ENCODE peak calls at places on chromosomes 13 and 19, in five cellular contexts. One of them, this sample, is unnamed.

GRCh38 chr13:38223093-38223492 is 126.6 kb upstream of the UFM1 start:
- DNase-seq in fibroblast of mammary gland: peak; percentile 30
- DNase-seq in fibroblast of the aortic adventitia: peak; percentile 40
- DNase-seq in ovary: no peak
- DNase-seq in OCI-LY7: no peak
- DNase-seq in this sample: peak; percentile 26

GRCh38 chr19:47036233-47036651 is 12.2 kb downstream of the TMEM160 start:
- DNase-seq in fibroblast of mammary gland: peak; percentile 22
- DNase-seq in fibroblast of the aortic adventitia: no peak
- DNase-seq in ovary: no peak
- DNase-seq in OCI-LY7: no peak
- DNase-seq in this sample: peak; percentile 37

GRCh38 chr13:37640499-37640898 is 41.9 kb upstream of the POSTN start:
- DNase-seq in fibroblast of mammary gland: peak; percentile 81
- DNase-seq in fibroblast of the aortic adventitia: peak; percentile 89
- DNase-seq in ovary: peak; percentile 17
- DNase-seq in OCI-LY7: peak; percentile 18
- DNase-seq in this sample: peak; percentile 66

GRCh38 chr13:96984061-96984508 is 10.2 kb downstream of the OXGR1 start:
- DNase-seq in fibroblast of mammary gland: peak; percentile 12
- DNase-seq in fibroblast of the aortic adventitia: no peak
- DNase-seq in ovary: no peak
- DNase-seq in OCI-LY7: no peak
- DNase-seq in this sample: peak; percentile 65

GRCh38 chr19:19057317-19057716 is 6.5 kb upstream of the SLC25A42 start:
- DNase-seq in fibroblast of mammary gland: no peak
- DNase-seq in fibroblast of the aortic adventitia: no peak
- DNase-seq in ovary: no peak
- DNase-seq in OCI-LY7: no peak
- DNase-seq in this sample: no peak

GRCh38 chr13:55199132-55199531 is 1941.6 kb upstream of the PRR20A start:
- DNase-seq in fibroblast of mammary gland: no peak
- DNase-seq in fibroblast of the aortic adventitia: no peak
- DNase-seq in ovary: no peak
- DNase-seq in OCI-LY7: no peak
- DNase-seq in this sample: peak; percentile 0

GRCh38 chr13:110261166-110262081 is 45.5 kb downstream of the COL4A1 start:
- DNase-seq in fibroblast of mammary gland: no peak
- DNase-seq in fibroblast of the aortic adventitia: no peak
- DNase-seq in ovary: no peak
- DNase-seq in OCI-LY7: no peak
- DNase-seq in this sample: peak; percentile 22

GRCh38 chr13:39417643-39418042 is 185.3 kb downstream of the LHFPL6 start:
- DNase-seq in fibroblast of mammary gland: peak; percentile 69
- DNase-seq in fibroblast of the aortic adventitia: peak; percentile 57
- DNase-seq in ovary: peak; percentile 20
- DNase-seq in OCI-LY7: no peak
- DNase-seq in this sample: peak; percentile 25

GRCh38 chr13:87656311-87656710 is 14.9 kb upstream of the SLITRK5 start:
- DNase-seq in fibroblast of mammary gland: peak; percentile 7
- DNase-seq in fibroblast of the aortic adventitia: no peak
- DNase-seq in ovary: no peak
- DNase-seq in OCI-LY7: no peak
- DNase-seq in this sample: peak; percentile 7

GRCh38 chr19:54325194-54325621 is 12.2 kb upstream of the LILRA5 start:
- DNase-seq in fibroblast of mammary gland: peak; percentile 38
- DNase-seq in fibroblast of the aortic adventitia: peak; percentile 30
- DNase-seq in ovary: no peak
- DNase-seq in OCI-LY7: peak; percentile 69
- DNase-seq in this sample: peak; percentile 16

GRCh38 chr13:46899801-46900200 is 2.9 kb upstream of the HTR2A start:
- DNase-seq in fibroblast of mammary gland: no peak
- DNase-seq in fibroblast of the aortic adventitia: no peak
- DNase-seq in ovary: no peak
- DNase-seq in OCI-LY7: no peak
- DNase-seq in this sample: no peak

GRCh38 chr13:59261928-59262488 is 901.7 kb downstream of the DIAPH3 start:
- DNase-seq in fibroblast of mammary gland: no peak
- DNase-seq in fibroblast of the aortic adventitia: peak; percentile 4
- DNase-seq in ovary: no peak
- DNase-seq in OCI-LY7: peak; percentile 0
- DNase-seq in this sample: no peak

GRCh38 chr19:50725932-50726230 is 2.7 kb downstream of the CLEC11A start:
- DNase-seq in fibroblast of mammary gland: no peak
- DNase-seq in fibroblast of the aortic adventitia: no peak
- DNase-seq in ovary: no peak
- DNase-seq in OCI-LY7: no peak
- DNase-seq in this sample: no peak

GRCh38 chr13:38814331-38814730 is 127.5 kb downstream of the FREM2 start:
- DNase-seq in fibroblast of mammary gland: no peak
- DNase-seq in fibroblast of the aortic adventitia: no peak
- DNase-seq in ovary: no peak
- DNase-seq in OCI-LY7: no peak
- DNase-seq in this sample: peak; percentile 71

GRCh38 chr13:81171065-81171647 is 830.2 kb upstream of the SPRY2 start:
- DNase-seq in fibroblast of mammary gland: peak; percentile 15
- DNase-seq in fibroblast of the aortic adventitia: peak; percentile 37
- DNase-seq in ovary: no peak
- DNase-seq in OCI-LY7: peak; percentile 18
- DNase-seq in this sample: peak; percentile 35

GRCh38 chr19:33441277-33441699 is 67.8 kb downstream of the CEBPG start:
- DNase-seq in fibroblast of mammary gland: no peak
- DNase-seq in fibroblast of the aortic adventitia: no peak
- DNase-seq in ovary: peak; percentile 8
- DNase-seq in OCI-LY7: no peak
- DNase-seq in this sample: no peak

GRCh38 chr19:38975214-38975860 is at the start of gene FBXO17:
- DNase-seq in fibroblast of mammary gland: peak; percentile 74
- DNase-seq in fibroblast of the aortic adventitia: peak; percentile 71
- DNase-seq in ovary: peak; percentile 68
- DNase-seq in OCI-LY7: no peak
- DNase-seq in this sample: peak; percentile 34

GRCh38 chr13:31862828-31863227 is 123.5 kb downstream of the RXFP2 start:
- DNase-seq in fibroblast of mammary gland: no peak
- DNase-seq in fibroblast of the aortic adventitia: no peak
- DNase-seq in ovary: no peak
- DNase-seq in OCI-LY7: no peak
- DNase-seq in this sample: no peak

GRCh38 chr19:55452381-55453325 is 8.8 kb downstream of the ISOC2 start:
- DNase-seq in fibroblast of mammary gland: peak; percentile 59
- DNase-seq in fibroblast of the aortic adventitia: peak; percentile 42
- DNase-seq in ovary: peak; percentile 80
- DNase-seq in OCI-LY7: peak; percentile 76
- DNase-seq in this sample: peak; percentile 31

GRCh38 chr13:43006893-43007631 is 15.0 kb upstream of the EPSTI1 start:
- DNase-seq in fibroblast of mammary gland: peak; percentile 72
- DNase-seq in fibroblast of the aortic adventitia: peak; percentile 51
- DNase-seq in ovary: no peak
- DNase-seq in OCI-LY7: no peak
- DNase-seq in this sample: peak; percentile 55

GRCh38 chr13:67217914-67218313 is 12.2 kb downstream of the PCDH9 start:
- DNase-seq in fibroblast of mammary gland: no peak
- DNase-seq in fibroblast of the aortic adventitia: no peak
- DNase-seq in ovary: no peak
- DNase-seq in OCI-LY7: no peak
- DNase-seq in this sample: no peak
- H3K4me3 ChIP-seq in fibroblast of mammary gland: no peak overlapping the region
- H3K4me3 ChIP-seq in fibroblast of the aortic adventitia: no peak overlapping the region
- H3K4me3 ChIP-seq in ovary: no peak overlapping the region
- H3K4me3 ChIP-seq in OCI-LY7: no peak overlapping the region
- H3K4me3 ChIP-seq in this sample: no peak overlapping the region

GRCh38 chr19:12482505-12482886 is 2.1 kb downstream of the ZNF709 start:
- DNase-seq in fibroblast of mammary gland: no peak
- DNase-seq in fibroblast of the aortic adventitia: no peak
- DNase-seq in ovary: no peak
- DNase-seq in OCI-LY7: peak; percentile 50
- DNase-seq in this sample: no peak

GRCh38 chr19:12484371-12485322 is at the start of gene ZNF709:
- DNase-seq in fibroblast of mammary gland: peak; percentile 75
- DNase-seq in fibroblast of the aortic adventitia: peak; percentile 79
- DNase-seq in ovary: peak; percentile 94
- DNase-seq in OCI-LY7: peak; percentile 93
- DNase-seq in this sample: peak; percentile 69

GRCh38 chr19:12478234-12478941 is 6.2 kb downstream of the ZNF709 start:
- DNase-seq in fibroblast of mammary gland: no peak
- DNase-seq in fibroblast of the aortic adventitia: no peak
- DNase-seq in ovary: no peak
- DNase-seq in OCI-LY7: peak; percentile 24
- DNase-seq in this sample: no peak

GRCh38 chr19:12484011-12484370 is 625 bp downstream of the ZNF709 start:
- DNase-seq in fibroblast of mammary gland: no peak
- DNase-seq in fibroblast of the aortic adventitia: peak; percentile 22
- DNase-seq in ovary: no peak
- DNase-seq in OCI-LY7: no peak
- DNase-seq in this sample: no peak

GRCh38 chr19:12481781-12482504 is 2.7 kb downstream of the ZNF709 start:
- DNase-seq in fibroblast of mammary gland: no peak
- DNase-seq in fibroblast of the aortic adventitia: no peak
- DNase-seq in ovary: no peak
- DNase-seq in OCI-LY7: no peak
- DNase-seq in this sample: no peak
- H3K4me3 ChIP-seq in fibroblast of mammary gland: no peak overlapping the region
- H3K4me3 ChIP-seq in fibroblast of the aortic adventitia: no peak overlapping the region
- H3K4me3 ChIP-seq in ovary: no peak overlapping the region
- H3K4me3 ChIP-seq in OCI-LY7: peak overlapping the region; percentile 50
- H3K4me3 ChIP-seq in this sample: no peak overlapping the region

GRCh38 chr19:48698046-48698445 is 2.3 kb downstream of the FUT2 start:
- DNase-seq in fibroblast of mammary gland: peak; percentile 80
- DNase-seq in fibroblast of the aortic adventitia: peak; percentile 78
- DNase-seq in ovary: no peak
- DNase-seq in OCI-LY7: no peak
- DNase-seq in this sample: peak; percentile 44

GRCh38 chr19:48695743-48696352 is at the start of gene FUT2:
- DNase-seq in fibroblast of mammary gland: no peak
- DNase-seq in fibroblast of the aortic adventitia: no peak
- DNase-seq in ovary: no peak
- DNase-seq in OCI-LY7: no peak
- DNase-seq in this sample: no peak

GRCh38 chr19:48696353-48697010 is 711 bp downstream of the FUT2 start:
- DNase-seq in fibroblast of mammary gland: no peak
- DNase-seq in fibroblast of the aortic adventitia: no peak
- DNase-seq in ovary: no peak
- DNase-seq in OCI-LY7: no peak
- DNase-seq in this sample: no peak
- H3K4me3 ChIP-seq in fibroblast of mammary gland: no peak overlapping the region
- H3K4me3 ChIP-seq in fibroblast of the aortic adventitia: no peak overlapping the region
- H3K4me3 ChIP-seq in ovary: peak overlapping the region; percentile 16
- H3K4me3 ChIP-seq in OCI-LY7: no peak overlapping the region
- H3K4me3 ChIP-seq in this sample: peak overlapping the region; percentile 33

DNA sequence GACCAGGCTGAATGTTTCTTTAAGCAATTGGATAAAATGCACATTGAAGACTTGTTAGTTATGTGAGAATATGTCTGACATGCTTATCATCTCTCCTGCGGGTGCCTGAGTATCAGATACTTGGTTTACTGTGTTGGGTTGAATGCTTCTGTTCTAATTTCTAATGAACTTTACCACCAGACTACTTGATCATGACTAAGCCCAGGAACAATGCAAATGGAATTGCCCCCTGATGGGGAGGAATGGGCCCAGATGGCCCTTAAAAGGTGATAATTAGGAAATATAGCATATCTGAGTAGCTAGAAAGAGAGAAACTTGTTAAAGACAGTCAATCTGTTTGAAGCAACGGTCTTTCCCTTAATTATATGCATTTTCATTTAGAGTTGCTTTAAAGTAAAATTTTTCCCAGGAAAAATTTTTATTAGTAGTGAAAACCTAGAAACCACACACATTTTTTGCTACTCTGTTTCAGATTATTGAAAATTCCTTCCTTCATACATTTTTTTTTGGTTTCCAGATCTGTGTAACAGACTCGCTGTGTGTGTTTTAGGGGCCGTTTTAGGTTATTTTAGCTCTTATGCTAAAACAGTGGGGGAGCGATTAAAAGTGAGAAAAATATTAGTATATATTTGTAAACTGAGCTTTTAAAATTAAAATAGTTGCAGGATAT is 186.6 kb downstream of the TM9SF2 start:
- DNase-seq in fibroblast of mammary gland: no peak
- DNase-seq in fibroblast of the aortic adventitia: no peak
- DNase-seq in ovary: no peak
- DNase-seq in OCI-LY7: no peak
- DNase-seq in this sample: no peak
- H3K4me3 ChIP-seq in fibroblast of mammary gland: no peak overlapping the region
- H3K4me3 ChIP-seq in fibroblast of the aortic adventitia: no peak overlapping the region
- H3K4me3 ChIP-seq in ovary: no peak overlapping the region
- H3K4me3 ChIP-seq in OCI-LY7: no peak overlapping the region
- H3K4me3 ChIP-seq in this sample: no peak overlapping the region

DNA sequence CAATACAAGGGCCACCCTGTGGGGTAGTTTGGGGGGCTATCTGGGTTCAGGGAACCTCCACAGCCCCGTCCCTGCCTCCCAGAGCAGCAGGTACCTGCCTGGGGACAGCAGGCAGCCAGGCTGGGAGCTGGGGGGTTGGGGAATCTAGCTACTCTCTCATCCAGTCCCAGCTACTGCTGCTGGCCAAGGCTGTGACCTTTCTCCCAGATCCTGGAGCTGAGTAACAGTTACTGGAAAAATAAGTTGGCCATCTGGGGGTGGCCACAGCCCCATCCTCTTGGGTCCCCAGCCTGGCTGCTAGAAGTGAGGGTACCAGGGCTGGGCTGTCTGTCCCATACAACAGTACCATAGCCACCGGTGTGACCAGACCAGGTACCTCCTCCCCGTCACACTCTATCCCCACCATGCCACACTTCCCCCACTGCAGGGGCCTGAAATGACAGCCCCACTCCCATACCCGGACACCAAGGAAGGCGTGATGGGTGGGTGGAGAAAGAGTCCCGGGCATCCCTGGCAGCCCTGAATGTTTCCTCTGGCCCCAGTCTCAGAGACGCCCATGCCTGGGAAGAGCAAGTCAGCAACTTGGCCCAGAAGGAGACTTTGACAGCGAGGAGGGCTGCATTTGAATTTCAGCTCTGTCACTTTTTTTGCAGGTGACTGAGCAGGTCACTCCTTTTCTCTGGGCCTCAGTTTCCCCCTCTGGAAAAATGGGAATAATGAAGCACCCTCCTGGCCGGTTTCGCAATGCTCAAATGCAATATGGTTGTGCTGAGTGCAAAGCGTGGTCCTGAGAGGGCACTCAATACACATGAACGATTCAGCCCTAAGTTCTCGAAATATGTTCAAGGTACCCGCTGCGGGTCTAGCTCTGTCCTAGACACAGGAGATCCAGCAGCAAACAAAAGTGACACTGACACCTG is 30.7 kb upstream of the NFIC start:
- DNase-seq in fibroblast of mammary gland: peak; percentile 86
- DNase-seq in fibroblast of the aortic adventitia: peak; percentile 61
- DNase-seq in ovary: peak; percentile 70
- DNase-seq in OCI-LY7: no peak
- DNase-seq in this sample: no peak
- H3K4me3 ChIP-seq in fibroblast of mammary gland: no peak overlapping the region
- H3K4me3 ChIP-seq in fibroblast of the aortic adventitia: no peak overlapping the region
- H3K4me3 ChIP-seq in ovary: no peak overlapping the region
- H3K4me3 ChIP-seq in OCI-LY7: no peak overlapping the region
- H3K4me3 ChIP-seq in this sample: no peak overlapping the region

GRCh38 chr13:52847322-52847681 is 1.1 kb downstream of the PCDH8 start:
- DNase-seq in fibroblast of mammary gland: no peak
- DNase-seq in fibroblast of the aortic adventitia: no peak
- DNase-seq in ovary: no peak
- DNase-seq in OCI-LY7: no peak
- DNase-seq in this sample: no peak
- H3K4me3 ChIP-seq in fibroblast of mammary gland: no peak overlapping the region
- H3K4me3 ChIP-seq in fibroblast of the aortic adventitia: no peak overlapping the region
- H3K4me3 ChIP-seq in ovary: no peak overlapping the region
- H3K4me3 ChIP-seq in OCI-LY7: no peak overlapping the region
- H3K4me3 ChIP-seq in this sample: no peak overlapping the region

This sample was measured in bronchial epithelial cell.